ENCODE peak calls at places on chromosomes 4 and X, in nine cellular contexts. J is psoas muscle; C is GM04504; N is lower lobe of right lung; S is activated CD8-positive, alpha-beta memory T cell treated with anti-CD3 and anti-CD28 coated beads for 4 hours; X is NCI-H69; F is WTC11; D is stimulated activated CD8-positive, alpha-beta memory T cell treated with anti-CD3 and anti-CD28 coated beads, Interleukin-4, amount 100 ng/mL, for 1 hour; L is NCI-H774. B is an unnamed sample.

GRCh38 chrX:77949840-77950239 is 19.6 kb downstream of the PGAM4 start:
- DNase-seq in J (no peak), C (no peak), N (no peak), S (no peak), X (no peak), F (no peak), D (no peak), L (no peak), B (no peak)

GRCh38 chrX:50333308-50333707 is 128.7 kb downstream of the CCNB3 start:
- DNase-seq in J (no peak), C (no peak), N (peak; percentile 46), S (no peak), X (no peak), F (no peak), D (no peak), L (no peak), B (no peak)

GRCh38 chr4:8538703-8539567 is 41.3 kb upstream of the GPR78 start:
- DNase-seq in J (peak; percentile 36), C (no peak), N (no peak), S (no peak), X (no peak), F (no peak), D (no peak), L (no peak), B (no peak)

GRCh38 chrX:65910899-65911298 is 129.0 kb downstream of the VSIG4 start:
- DNase-seq in J (no peak), C (no peak), N (no peak), S (no peak), X (no peak), F (no peak), D (no peak), L (no peak), B (no peak)

GRCh38 chr4:146675171-146675570 is 36.5 kb downstream of the POU4F2 start:
- DNase-seq in J (no peak), C (no peak), N (no peak), S (no peak), X (no peak), F (no peak), D (no peak), L (no peak), B (no peak)

GRCh38 chrX:46648660-46649059 is 75.1 kb downstream of the CHST7 start:
- DNase-seq in J (no peak), C (no peak), N (no peak), S (no peak), X (no peak), F (no peak), D (no peak), L (no peak), B (no peak)

GRCh38 chrX:109843963-109844751 is 111.1 kb upstream of the ACSL4 start:
- DNase-seq in J (no peak), C (no peak), N (no peak), S (no peak), X (peak; percentile 35), F (no peak), D (no peak), L (no peak), B (no peak)

GRCh38 chr4:114180481-114180880 is 201.0 kb upstream of the ARSJ start:
- DNase-seq in J (no peak), C (peak; percentile 53), N (no peak), S (peak; percentile 16), X (peak; percentile 39), F (peak; percentile 70), D (no peak), L (no peak), B (peak; percentile 1)

GRCh38 chr4:135497563-135498152 is 1296.1 kb upstream of the PABPC4L start:
- DNase-seq in J (no peak), C (no peak), N (no peak), S (no peak), X (no peak), F (no peak), D (no peak), L (no peak), B (no peak)

B was measured in NCI-H146.